ENCODE peak calls at places on chromosomes 5 and 9, in four cellular contexts. G is NB4; Z is Panc1; F is CD4-positive, alpha-beta T cell. H is an unnamed sample.

GRCh38 chr9:5879419-5880181 is 11.1 kb upstream of the MLANA start:
- DNase-seq in Z (no peak), G (peak), F (no peak), H (no peak)

GRCh38 chr5:92749943-92750342 is 831.1 kb downstream of the NR2F1-AS1 start:
- DNase-seq in G (no peak), F (no peak), Z (no peak), H (no peak)

GRCh38 chr9:77649109-77649812 is 1.1 kb upstream of the GNA14 start:
- DNase-seq in F (no peak), G (peak), Z (no peak), H (no peak)

GRCh38 chr9:19229725-19230355 is 653 bp upstream of the DENND4C start:
- DNase-seq in G (no peak), F (no peak), Z (no peak), H (peak)

GRCh38 chr5:168167338-168167737 is 124.1 kb upstream of the WWC1 start:
- DNase-seq in Z (no peak), G (no peak), F (no peak), H (no peak)

GRCh38 chr9:35658894-35659220 is 765 bp downstream of the CCDC107 start:
- DNase-seq in G (peak), F (no peak), Z (no peak), H (no peak)

GRCh38 chr5:10018670-10019069 is 231.0 kb downstream of the ATPSCKMT start:
- DNase-seq in Z (no peak), G (no peak), F (no peak), H (no peak)

GRCh38 chr5:175796536-175797499 is 74.6 kb upstream of the CPLX2 start:
- DNase-seq in F (peak), Z (no peak), G (peak), H (peak)

GRCh38 chr9:69120380-69121154 is 53.5 kb upstream of the TJP2 start:
- DNase-seq in Z (no peak), G (no peak), F (no peak), H (peak)

GRCh38 chr9:88828492-88828974 is 162.7 kb upstream of the S1PR3 start:
- DNase-seq in F (no peak), Z (no peak), G (no peak), H (no peak)

GRCh38 chr9:124260769-124261603 is 3.2 kb downstream of the NEK6 start:
- DNase-seq in G (peak), F (no peak), Z (no peak), H (no peak)

GRCh38 chr9:107214915-107215314 is 68.2 kb upstream of the RAD23B start:
- DNase-seq in Z (no peak), G (no peak), F (no peak), H (no peak)

DNA sequence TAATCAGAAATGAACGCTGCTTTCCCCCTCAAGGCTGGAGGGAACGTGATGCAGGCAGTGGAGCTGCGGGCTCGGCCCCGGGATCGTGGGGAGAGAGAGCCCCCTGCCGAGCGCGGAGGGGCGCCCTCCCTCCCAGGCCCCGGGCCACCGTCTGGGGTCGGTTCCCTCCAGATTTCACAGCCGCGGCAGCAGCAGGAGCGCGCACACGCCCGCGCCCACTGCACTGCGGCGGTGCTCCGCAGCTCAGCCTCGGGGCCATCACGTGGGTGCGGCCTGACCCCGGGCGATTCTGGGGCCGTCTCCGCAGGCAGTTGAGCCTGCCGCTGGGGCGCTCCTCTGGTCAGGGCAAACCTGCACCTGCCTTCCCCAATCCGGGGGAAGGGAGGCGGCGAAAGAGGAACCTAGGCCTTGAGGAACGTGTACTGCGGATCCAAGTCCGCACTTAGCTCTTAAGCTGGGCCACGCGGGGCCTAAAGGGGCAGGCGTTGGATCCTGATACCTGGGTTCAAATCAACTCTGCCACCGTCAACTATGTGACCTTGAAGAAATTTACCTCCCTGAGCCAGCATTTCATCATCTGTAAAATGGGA is 9.4 kb upstream of the DELE1 start:
- DNase-seq in Z (no peak), G (peak), F (no peak), H (no peak)
- TF ChIP-seq CTCF in Z (no peak), G (no peak), F (no peak), H (peak)

GRCh38 chr9:38671372-38671731 is 48.6 kb downstream of the FAM240B start:
- DNase-seq in Z (no peak), F (no peak), G (no peak), H (peak)

GRCh38 chr9:38668791-38669466 is 48.5 kb upstream of the ANKRD18A start:
- DNase-seq in G (no peak), Z (no peak), F (no peak), H (peak)

GRCh38 chr9:38673399-38673798 is 46.5 kb downstream of the FAM240B start:
- DNase-seq in G (no peak), F (no peak), Z (no peak), H (peak)

GRCh38 chr9:38670542-38671371 is 49.2 kb downstream of the FAM240B start:
- DNase-seq in G (peak), Z (no peak), F (no peak), H (no peak)

DNA sequence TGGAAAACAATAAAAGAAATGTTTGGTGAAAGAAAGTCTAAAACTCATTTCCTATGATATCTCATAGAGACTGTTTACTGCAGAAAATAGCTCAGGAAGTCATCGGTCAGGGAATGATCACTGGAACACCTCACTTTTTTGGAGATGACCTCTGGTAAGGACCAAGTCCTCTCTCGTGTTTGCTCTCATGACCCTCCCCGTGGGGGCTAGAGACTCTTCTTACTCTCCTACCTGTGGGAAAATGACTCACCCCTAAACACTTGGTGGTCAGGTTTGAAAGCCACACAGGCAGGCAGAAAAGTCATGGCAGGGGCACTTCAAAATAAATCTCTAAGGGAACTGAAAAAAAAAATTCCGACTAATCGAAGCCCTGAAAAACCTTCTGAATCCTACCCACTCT is 48.2 kb downstream of the FAM240B start:
- DNase-seq in Z (no peak), G (peak), F (no peak), H (peak)
- TF ChIP-seq CTCF in Z (no peak), G (no peak), F (no peak), H (no peak)

GRCh38 chr5:140227046-140227445 is 52.1 kb downstream of the CYSTM1 start:
- DNase-seq in G (no peak), Z (no peak), F (no peak), H (no peak)
- TF ChIP-seq CTCF in G (no peak), Z (no peak), F (no peak), H (no peak)

GRCh38 chr9:93052791-93053540 is 5.5 kb upstream of the SUSD3 start:
- DNase-seq in Z (no peak), F (no peak), G (no peak), H (no peak)
- TF ChIP-seq CTCF in Z (no peak), F (no peak), G (no peak), H (no peak)

GRCh38 chr5:52119768-52120167 is 667.9 kb upstream of the ITGA1 start:
- DNase-seq in G (no peak), F (no peak), Z (no peak), H (no peak)
- TF ChIP-seq CTCF in G (no peak), F (no peak), Z (no peak), H (no peak)

DNA sequence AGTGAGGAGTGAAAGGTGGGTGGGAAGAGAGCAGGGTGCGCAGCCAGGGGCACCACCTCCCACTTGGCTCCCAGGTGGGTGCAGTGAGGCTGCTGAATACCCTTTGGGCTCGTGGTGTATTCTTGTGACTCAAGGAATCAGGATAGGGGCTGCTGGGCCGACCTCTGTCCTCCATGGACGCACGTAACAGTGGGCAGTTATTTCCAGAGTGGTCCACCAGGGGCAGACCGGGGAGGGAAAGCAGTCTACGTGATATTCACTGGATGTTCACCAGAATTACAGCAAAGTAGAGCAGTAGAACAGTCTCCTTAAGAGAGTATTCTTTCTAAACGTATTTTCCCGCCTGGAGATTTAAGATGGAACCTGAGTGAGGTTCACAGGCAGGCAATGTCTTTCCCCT is 88.5 kb downstream of the SYK start:
- DNase-seq in G (no peak), F (no peak), Z (no peak), H (peak)
- TF ChIP-seq CTCF in G (peak), F (no peak), Z (no peak), H (no peak)

DNA sequence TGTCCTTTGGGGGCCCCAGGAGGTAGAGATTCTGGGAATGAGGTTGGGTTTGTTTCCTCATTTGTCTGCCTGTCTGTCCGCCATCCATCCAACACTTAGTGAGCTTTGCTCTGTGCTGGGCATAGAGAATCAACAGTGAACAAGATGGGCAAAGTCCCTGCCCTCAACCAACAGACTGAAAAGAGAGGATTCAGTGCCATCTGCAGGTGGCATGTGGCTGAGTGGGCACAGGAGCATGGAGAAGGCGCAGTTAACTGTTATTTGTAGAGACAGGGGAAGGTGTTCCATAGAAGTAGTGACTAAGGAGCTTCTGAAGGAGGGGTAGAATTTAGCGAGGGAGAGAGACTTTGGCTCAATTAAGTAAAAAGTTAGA is 23.1 kb downstream of the POLR1E start:
- DNase-seq in Z (no peak), F (no peak), G (no peak), H (no peak)
- TF ChIP-seq CTCF in Z (no peak), F (no peak), G (no peak), H (no peak)

H was measured in osteocyte.